ENCODE peak calls at places on chromosomes 2 and 18, in eight cellular contexts. One of them, this sample, is unnamed.
A peak's percentile ranks its signal among the peaks of the same experiment; 100 is the strongest.

GRCh38 chr2:237895544-237896506 is 36.4 kb downstream of the RAMP1 start:
- DNase-seq in AG08396: no peak
- DNase-seq in amniotic stem cell: no peak
- DNase-seq in pancreas: peak; percentile 65
- DNase-seq in transverse colon: peak; percentile 33
- DNase-seq in adrenal gland: no peak
- DNase-seq in kidney glomerular epithelial cell: no peak
- DNase-seq in left cardiac atrium: peak; percentile 71
- DNase-seq in this sample: no peak

GRCh38 chr18:28181616-28182015 is 4.7 kb upstream of the CDH2 start:
- DNase-seq in AG08396: no peak
- DNase-seq in amniotic stem cell: no peak
- DNase-seq in pancreas: no peak
- DNase-seq in transverse colon: no peak
- DNase-seq in adrenal gland: no peak
- DNase-seq in kidney glomerular epithelial cell: no peak
- DNase-seq in left cardiac atrium: no peak
- DNase-seq in this sample: no peak

GRCh38 chr2:88669371-88670214 is 21.9 kb upstream of the RPIA start:
- DNase-seq in AG08396: peak; percentile 39
- DNase-seq in amniotic stem cell: no peak
- DNase-seq in pancreas: no peak
- DNase-seq in transverse colon: peak; percentile 23
- DNase-seq in adrenal gland: peak; percentile 39
- DNase-seq in kidney glomerular epithelial cell: peak; percentile 50
- DNase-seq in left cardiac atrium: no peak
- DNase-seq in this sample: peak; percentile 64

GRCh38 chr2:70118798-70119454 is 31.6 kb downstream of the PCBP1 start:
- DNase-seq in AG08396: no peak
- DNase-seq in amniotic stem cell: no peak
- DNase-seq in pancreas: peak; percentile 35
- DNase-seq in transverse colon: no peak
- DNase-seq in adrenal gland: no peak
- DNase-seq in kidney glomerular epithelial cell: no peak
- DNase-seq in left cardiac atrium: no peak
- DNase-seq in this sample: no peak

GRCh38 chr2:205860146-205860545 is 177.8 kb downstream of the NRP2 start:
- DNase-seq in AG08396: no peak
- DNase-seq in amniotic stem cell: no peak
- DNase-seq in pancreas: no peak
- DNase-seq in transverse colon: no peak
- DNase-seq in adrenal gland: no peak
- DNase-seq in kidney glomerular epithelial cell: no peak
- DNase-seq in left cardiac atrium: no peak
- DNase-seq in this sample: no peak

GRCh38 chr2:168278424-168278888 is 31.1 kb upstream of the STK39 start:
- DNase-seq in AG08396: no peak
- DNase-seq in amniotic stem cell: no peak
- DNase-seq in pancreas: no peak
- DNase-seq in transverse colon: peak; percentile 80
- DNase-seq in adrenal gland: no peak
- DNase-seq in kidney glomerular epithelial cell: no peak
- DNase-seq in left cardiac atrium: no peak
- DNase-seq in this sample: no peak

GRCh38 chr2:222398446-222398885 is 25.9 kb upstream of the SGPP2 start:
- DNase-seq in AG08396: no peak
- DNase-seq in amniotic stem cell: no peak
- DNase-seq in pancreas: no peak
- DNase-seq in transverse colon: no peak
- DNase-seq in adrenal gland: no peak
- DNase-seq in kidney glomerular epithelial cell: no peak
- DNase-seq in left cardiac atrium: no peak
- DNase-seq in this sample: no peak

GRCh38 chr2:17791121-17791902 is 24.9 kb upstream of the MSGN1 start:
- DNase-seq in AG08396: no peak
- DNase-seq in amniotic stem cell: no peak
- DNase-seq in pancreas: no peak
- DNase-seq in transverse colon: no peak
- DNase-seq in adrenal gland: no peak
- DNase-seq in kidney glomerular epithelial cell: no peak
- DNase-seq in left cardiac atrium: no peak
- DNase-seq in this sample: no peak

GRCh38 chr2:70526126-70526525 is 27.5 kb downstream of the TGFA start:
- DNase-seq in AG08396: no peak
- DNase-seq in amniotic stem cell: no peak
- DNase-seq in pancreas: no peak
- DNase-seq in transverse colon: no peak
- DNase-seq in adrenal gland: no peak
- DNase-seq in kidney glomerular epithelial cell: no peak
- DNase-seq in left cardiac atrium: no peak
- DNase-seq in this sample: no peak

GRCh38 chr2:65456074-65456473 is 23.7 kb upstream of the SPRED2 start:
- DNase-seq in AG08396: peak; percentile 60
- DNase-seq in amniotic stem cell: peak; percentile 21
- DNase-seq in pancreas: no peak
- DNase-seq in transverse colon: no peak
- DNase-seq in adrenal gland: no peak
- DNase-seq in kidney glomerular epithelial cell: peak; percentile 91
- DNase-seq in left cardiac atrium: no peak
- DNase-seq in this sample: no peak

GRCh38 chr18:70848329-70848728 is 559.5 kb downstream of the SOCS6 start:
- DNase-seq in AG08396: no peak
- DNase-seq in amniotic stem cell: no peak
- DNase-seq in pancreas: no peak
- DNase-seq in transverse colon: no peak
- DNase-seq in adrenal gland: no peak
- DNase-seq in kidney glomerular epithelial cell: no peak
- DNase-seq in left cardiac atrium: no peak
- DNase-seq in this sample: no peak

GRCh38 chr2:239203443-239204142 is 197.2 kb downstream of the HDAC4 start:
- DNase-seq in AG08396: no peak
- DNase-seq in amniotic stem cell: no peak
- DNase-seq in pancreas: no peak
- DNase-seq in transverse colon: no peak
- DNase-seq in adrenal gland: no peak
- DNase-seq in kidney glomerular epithelial cell: no peak
- DNase-seq in left cardiac atrium: no peak
- DNase-seq in this sample: no peak

GRCh38 chr18:2537281-2537680 is 34.0 kb downstream of the METTL4 start:
- DNase-seq in AG08396: no peak
- DNase-seq in amniotic stem cell: no peak
- DNase-seq in pancreas: no peak
- DNase-seq in transverse colon: no peak
- DNase-seq in adrenal gland: no peak
- DNase-seq in kidney glomerular epithelial cell: no peak
- DNase-seq in left cardiac atrium: no peak
- DNase-seq in this sample: no peak

GRCh38 chr2:219707496-219708285 is 80.3 kb downstream of the SLC4A3 start:
- DNase-seq in AG08396: no peak
- DNase-seq in amniotic stem cell: no peak
- DNase-seq in pancreas: no peak
- DNase-seq in transverse colon: no peak
- DNase-seq in adrenal gland: no peak
- DNase-seq in kidney glomerular epithelial cell: peak; percentile 41
- DNase-seq in left cardiac atrium: no peak
- DNase-seq in this sample: no peak

GRCh38 chr18:73824684-73825083 is 322.9 kb downstream of the FBXO15 start:
- DNase-seq in AG08396: peak; percentile 13
- DNase-seq in amniotic stem cell: peak; percentile 2
- DNase-seq in pancreas: no peak
- DNase-seq in transverse colon: no peak
- DNase-seq in adrenal gland: no peak
- DNase-seq in kidney glomerular epithelial cell: no peak
- DNase-seq in left cardiac atrium: no peak
- DNase-seq in this sample: no peak

GRCh38 chr2:141714486-141714885 is 416.3 kb downstream of the LRP1B start:
- DNase-seq in AG08396: no peak
- DNase-seq in amniotic stem cell: no peak
- DNase-seq in pancreas: no peak
- DNase-seq in transverse colon: no peak
- DNase-seq in adrenal gland: no peak
- DNase-seq in kidney glomerular epithelial cell: no peak
- DNase-seq in left cardiac atrium: no peak
- DNase-seq in this sample: no peak

GRCh38 chr2:22694856-22695255 is 690.1 kb upstream of the KLHL29 start:
- DNase-seq in AG08396: no peak
- DNase-seq in amniotic stem cell: no peak
- DNase-seq in pancreas: no peak
- DNase-seq in transverse colon: no peak
- DNase-seq in adrenal gland: no peak
- DNase-seq in kidney glomerular epithelial cell: no peak
- DNase-seq in left cardiac atrium: no peak
- DNase-seq in this sample: no peak

GRCh38 chr2:12884713-12885282 is 168.1 kb downstream of the TRIB2 start:
- DNase-seq in AG08396: peak; percentile 55
- DNase-seq in amniotic stem cell: peak; percentile 19
- DNase-seq in pancreas: no peak
- DNase-seq in transverse colon: no peak
- DNase-seq in adrenal gland: peak; percentile 32
- DNase-seq in kidney glomerular epithelial cell: no peak
- DNase-seq in left cardiac atrium: peak; percentile 59
- DNase-seq in this sample: no peak

GRCh38 chr2:176508984-176509383 is 239.7 kb downstream of the MTX2 start:
- DNase-seq in AG08396: no peak
- DNase-seq in amniotic stem cell: no peak
- DNase-seq in pancreas: no peak
- DNase-seq in transverse colon: no peak
- DNase-seq in adrenal gland: no peak
- DNase-seq in kidney glomerular epithelial cell: peak; percentile 45
- DNase-seq in left cardiac atrium: no peak
- DNase-seq in this sample: no peak

GRCh38 chr18:24514439-24514838 is 54.0 kb downstream of the HRH4 start:
- DNase-seq in AG08396: peak; percentile 45
- DNase-seq in amniotic stem cell: no peak
- DNase-seq in pancreas: no peak
- DNase-seq in transverse colon: no peak
- DNase-seq in adrenal gland: no peak
- DNase-seq in kidney glomerular epithelial cell: peak; percentile 24
- DNase-seq in left cardiac atrium: no peak
- DNase-seq in this sample: no peak

GRCh38 chr2:32479224-32479623 is 122.4 kb downstream of the BIRC6 start:
- DNase-seq in AG08396: peak; percentile 25
- DNase-seq in amniotic stem cell: peak; percentile 3
- DNase-seq in pancreas: no peak
- DNase-seq in transverse colon: no peak
- DNase-seq in adrenal gland: no peak
- DNase-seq in kidney glomerular epithelial cell: peak; percentile 17
- DNase-seq in left cardiac atrium: no peak
- DNase-seq in this sample: no peak

GRCh38 chr18:65298422-65298821 is 452.4 kb upstream of the CDH7 start:
- DNase-seq in AG08396: no peak
- DNase-seq in amniotic stem cell: no peak
- DNase-seq in pancreas: no peak
- DNase-seq in transverse colon: no peak
- DNase-seq in adrenal gland: peak; percentile 25
- DNase-seq in kidney glomerular epithelial cell: no peak
- DNase-seq in left cardiac atrium: no peak
- DNase-seq in this sample: no peak

GRCh38 chr2:172226244-172227061 is 123.8 kb upstream of the DLX2 start:
- DNase-seq in AG08396: no peak
- DNase-seq in amniotic stem cell: no peak
- DNase-seq in pancreas: no peak
- DNase-seq in transverse colon: peak; percentile 81
- DNase-seq in adrenal gland: no peak
- DNase-seq in kidney glomerular epithelial cell: no peak
- DNase-seq in left cardiac atrium: no peak
- DNase-seq in this sample: no peak

GRCh38 chr18:6482198-6482977 is 67.7 kb upstream of the L3MBTL4 start:
- DNase-seq in AG08396: peak; percentile 3
- DNase-seq in amniotic stem cell: no peak
- DNase-seq in pancreas: peak; percentile 78
- DNase-seq in transverse colon: peak; percentile 41
- DNase-seq in adrenal gland: peak; percentile 63
- DNase-seq in kidney glomerular epithelial cell: peak; percentile 26
- DNase-seq in left cardiac atrium: peak; percentile 86
- DNase-seq in this sample: peak; percentile 43

GRCh38 chr2:74188018-74188601 is 9.4 kb upstream of the MOB1A start:
- DNase-seq in AG08396: peak; percentile 73
- DNase-seq in amniotic stem cell: no peak
- DNase-seq in pancreas: no peak
- DNase-seq in transverse colon: no peak
- DNase-seq in adrenal gland: no peak
- DNase-seq in kidney glomerular epithelial cell: no peak
- DNase-seq in left cardiac atrium: no peak
- DNase-seq in this sample: no peak

GRCh38 chr2:72130671-72131360 is 16.8 kb downstream of the CYP26B1 start:
- DNase-seq in AG08396: no peak
- DNase-seq in amniotic stem cell: no peak
- DNase-seq in pancreas: no peak
- DNase-seq in transverse colon: no peak
- DNase-seq in adrenal gland: no peak
- DNase-seq in kidney glomerular epithelial cell: no peak
- DNase-seq in left cardiac atrium: no peak
- DNase-seq in this sample: no peak

GRCh38 chr2:238439093-238439849 is 12.5 kb downstream of the ASB1 start:
- DNase-seq in AG08396: peak; percentile 85
- DNase-seq in amniotic stem cell: peak; percentile 84
- DNase-seq in pancreas: no peak
- DNase-seq in transverse colon: no peak
- DNase-seq in adrenal gland: no peak
- DNase-seq in kidney glomerular epithelial cell: peak; percentile 94
- DNase-seq in left cardiac atrium: peak; percentile 61
- DNase-seq in this sample: no peak

GRCh38 chr18:56286775-56287174 is 351.6 kb downstream of the TXNL1 start:
- DNase-seq in AG08396: peak; percentile 15
- DNase-seq in amniotic stem cell: no peak
- DNase-seq in pancreas: no peak
- DNase-seq in transverse colon: no peak
- DNase-seq in adrenal gland: no peak
- DNase-seq in kidney glomerular epithelial cell: no peak
- DNase-seq in left cardiac atrium: no peak
- DNase-seq in this sample: no peak

GRCh38 chr2:54572636-54573531 is 116.8 kb downstream of the SPTBN1 start:
- DNase-seq in AG08396: no peak
- DNase-seq in amniotic stem cell: no peak
- DNase-seq in pancreas: no peak
- DNase-seq in transverse colon: no peak
- DNase-seq in adrenal gland: no peak
- DNase-seq in kidney glomerular epithelial cell: peak; percentile 54
- DNase-seq in left cardiac atrium: no peak
- DNase-seq in this sample: no peak

GRCh38 chr2:173076557-173077345 is 1.1 kb downstream of the MAP3K20 start:
- DNase-seq in AG08396: no peak
- DNase-seq in amniotic stem cell: no peak
- DNase-seq in pancreas: peak; percentile 72
- DNase-seq in transverse colon: peak; percentile 28
- DNase-seq in adrenal gland: peak; percentile 47
- DNase-seq in kidney glomerular epithelial cell: peak; percentile 48
- DNase-seq in left cardiac atrium: peak; percentile 64
- DNase-seq in this sample: peak; percentile 30

GRCh38 chr2:100895402-100895801 is 75.5 kb downstream of the NPAS2 start:
- DNase-seq in AG08396: peak; percentile 36
- DNase-seq in amniotic stem cell: no peak
- DNase-seq in pancreas: peak; percentile 78
- DNase-seq in transverse colon: peak; percentile 76
- DNase-seq in adrenal gland: peak; percentile 76
- DNase-seq in kidney glomerular epithelial cell: no peak
- DNase-seq in left cardiac atrium: peak; percentile 63
- DNase-seq in this sample: no peak

GRCh38 chr2:138814123-138814883 is 34.1 kb upstream of the NXPH2 start:
- DNase-seq in AG08396: no peak
- DNase-seq in amniotic stem cell: no peak
- DNase-seq in pancreas: no peak
- DNase-seq in transverse colon: no peak
- DNase-seq in adrenal gland: no peak
- DNase-seq in kidney glomerular epithelial cell: no peak
- DNase-seq in left cardiac atrium: no peak
- DNase-seq in this sample: no peak

GRCh38 chr2:130768191-130768855 is 13.0 kb downstream of the AMER3 start:
- DNase-seq in AG08396: no peak
- DNase-seq in amniotic stem cell: no peak
- DNase-seq in pancreas: no peak
- DNase-seq in transverse colon: no peak
- DNase-seq in adrenal gland: no peak
- DNase-seq in kidney glomerular epithelial cell: no peak
- DNase-seq in left cardiac atrium: no peak
- DNase-seq in this sample: no peak

GRCh38 chr2:85796549-85797262 is 42.9 kb downstream of the ATOH8 start:
- DNase-seq in AG08396: peak; percentile 73
- DNase-seq in amniotic stem cell: no peak
- DNase-seq in pancreas: peak; percentile 36
- DNase-seq in transverse colon: peak; percentile 6
- DNase-seq in adrenal gland: no peak
- DNase-seq in kidney glomerular epithelial cell: no peak
- DNase-seq in left cardiac atrium: peak; percentile 76
- DNase-seq in this sample: no peak

This sample was measured in B cell.